ENCODE peak calls at places on chromosome 10, in eight cellular contexts. V, K, G, O, P, J, I and U are unnamed samples.

GRCh38 chr10:7359954-7360353 is 50.9 kb downstream of the SFMBT2 start:
- DNase-seq in V (no peak), K (no peak), G (no peak), O (no peak), P (no peak), J (no peak), I (no peak), U (no peak)

GRCh38 chr10:7435674-7436073 is 24.8 kb upstream of the SFMBT2 start:
- DNase-seq in V (no peak), K (no peak), G (no peak), O (no peak), P (no peak), J (no peak), I (no peak), U (no peak)

GRCh38 chr10:80204801-80205477 is 398 bp downstream of the ANXA11 start:
- DNase-seq in V (peak; percentile 37), K (peak; percentile 60), G (no peak), O (no peak), P (peak; percentile 71), J (peak; percentile 29), I (peak; percentile 21), U (no peak)

GRCh38 chr10:119030421-119031250 is 1.1 kb downstream of the NANOS1 start:
- DNase-seq in V (peak; percentile 52), K (peak; percentile 41), G (peak; percentile 46), O (peak; percentile 64), P (peak; percentile 80), J (peak; percentile 16), I (peak; percentile 51), U (peak; percentile 68)

GRCh38 chr10:102435529-102436233 is 3.3 kb upstream of the CUEDC2 start:
- DNase-seq in V (no peak), K (no peak), G (peak; percentile 51), O (no peak), P (no peak), J (no peak), I (no peak), U (no peak)

GRCh38 chr10:96830511-96831199 is 1.4 kb upstream of the LCOR start:
- DNase-seq in V (peak; percentile 55), K (peak; percentile 58), G (peak; percentile 74), O (peak; percentile 75), P (no peak), J (peak; percentile 73), I (peak; percentile 65), U (peak; percentile 78)

GRCh38 chr10:70982443-70982842 is 94.1 kb upstream of the PCBD1 start:
- DNase-seq in V (no peak), K (no peak), G (no peak), O (no peak), P (no peak), J (no peak), I (no peak), U (peak; percentile 26)

GRCh38 chr10:21507066-21507669 is 18.3 kb downstream of the SKIDA1 start:
- DNase-seq in V (no peak), K (no peak), G (peak; percentile 20), O (no peak), P (no peak), J (no peak), I (no peak), U (no peak)

GRCh38 chr10:114520453-114520852 is 116.2 kb upstream of the AFAP1L2 start:
- DNase-seq in V (peak; percentile 86), K (no peak), G (no peak), O (peak; percentile 73), P (no peak), J (no peak), I (peak; percentile 81), U (no peak)

GRCh38 chr10:102152545-102152890 is 329 bp downstream of the NOLC1 start:
- DNase-seq in V (peak; percentile 24), K (no peak), G (no peak), O (no peak), P (no peak), J (no peak), I (no peak), U (no peak)

DNA sequence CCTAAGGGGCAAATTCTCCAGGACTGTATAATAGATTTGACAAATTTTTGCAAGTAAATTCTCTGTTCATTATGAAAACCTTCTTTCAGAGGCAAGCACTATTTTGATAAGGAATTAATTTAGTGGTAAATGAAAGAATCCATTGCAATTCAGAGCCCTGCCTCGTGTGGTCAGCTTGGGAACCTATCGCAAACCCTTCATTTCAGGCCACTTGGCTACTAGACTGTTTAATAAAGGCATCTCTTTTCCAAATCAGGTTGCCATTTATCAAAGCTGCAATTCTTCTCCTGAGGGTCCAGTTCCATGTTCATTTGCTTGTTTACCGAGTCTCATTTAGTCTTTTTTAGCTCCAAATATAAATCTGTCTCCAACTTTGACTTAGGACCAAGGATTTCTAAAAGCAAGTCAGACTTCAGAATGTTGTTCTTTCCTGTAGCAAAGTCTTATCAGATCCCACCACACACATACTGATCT is 28.4 kb downstream of the PPP1R3C start:
- DNase-seq in V (peak; percentile 94), K (no peak), G (no peak), O (no peak), P (no peak), J (no peak), I (peak; percentile 95), U (no peak)
- TF ChIP-seq CTCF in V (peak; percentile 39), K (no peak), G (no peak), O (no peak), P (no peak), J (no peak), I (peak; percentile 26), U (no peak)

GRCh38 chr10:15897282-15897681 is 37.0 kb upstream of the MINDY3 start:
- DNase-seq in V (peak; percentile 44), K (no peak), G (no peak), O (no peak), P (no peak), J (no peak), I (peak; percentile 46), U (no peak)

GRCh38 chr10:15896654-15897053 is 36.3 kb upstream of the MINDY3 start:
- DNase-seq in V (no peak), K (no peak), G (no peak), O (no peak), P (no peak), J (no peak), I (no peak), U (no peak)

GRCh38 chr10:15901889-15902288 is 41.6 kb upstream of the MINDY3 start:
- DNase-seq in V (no peak), K (no peak), G (no peak), O (no peak), P (no peak), J (no peak), I (no peak), U (no peak)

DNA sequence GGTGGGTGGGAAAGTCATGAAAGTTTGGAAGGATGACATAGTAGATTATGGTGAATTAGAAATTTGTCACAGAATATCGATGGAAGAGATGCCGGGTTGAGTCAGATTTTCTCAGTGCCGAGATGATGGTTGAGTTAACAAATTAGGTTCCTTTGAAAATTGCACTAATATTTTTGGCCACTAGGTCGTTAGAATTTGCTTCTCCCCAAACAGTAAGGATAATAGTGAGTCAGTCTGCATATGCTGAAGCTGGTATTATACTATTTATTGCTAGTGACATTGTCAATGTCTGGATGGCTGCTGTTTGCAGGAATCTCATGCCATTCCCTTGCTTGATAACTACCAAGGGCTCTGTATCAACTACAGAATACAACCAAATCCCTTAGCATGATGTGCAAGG is 37.7 kb upstream of the MINDY3 start:
- DNase-seq in V (peak; percentile 5), K (no peak), G (no peak), O (no peak), P (no peak), J (no peak), I (peak; percentile 18), U (no peak)
- TF ChIP-seq CTCF in V (peak; percentile 38), K (no peak), G (no peak), O (peak; percentile 23), P (peak; percentile 4), J (peak; percentile 31), I (peak; percentile 20), U (peak; percentile 49)

GRCh38 chr10:123044391-123044790 is 35.6 kb downstream of the ACADSB start:
- DNase-seq in V (no peak), K (no peak), G (no peak), O (peak; percentile 29), P (no peak), J (no peak), I (peak; percentile 18), U (no peak)
- TF ChIP-seq CTCF in V (peak; percentile 18), K (no peak), G (no peak), O (peak; percentile 36), P (no peak), J (no peak), I (no peak), U (no peak)

GRCh38 chr10:73769396-73769795 is 12.5 kb upstream of the CHCHD1 start:
- DNase-seq in V (no peak), K (no peak), G (no peak), O (no peak), P (no peak), J (no peak), I (no peak), U (no peak)

GRCh38 chr10:73772280-73773151 is 9.3 kb upstream of the CHCHD1 start:
- DNase-seq in V (peak; percentile 84), K (peak; percentile 84), G (peak; percentile 87), O (peak; percentile 52), P (peak; percentile 90), J (peak; percentile 69), I (peak; percentile 80), U (peak; percentile 48)

GRCh38 chr10:73773152-73773879 is 8.5 kb upstream of the CHCHD1 start:
- DNase-seq in V (no peak), K (no peak), G (no peak), O (no peak), P (no peak), J (no peak), I (peak; percentile 9), U (no peak)

GRCh38 chr10:73771722-73772279 is 10.0 kb upstream of the CHCHD1 start:
- DNase-seq in V (no peak), K (peak; percentile 93), G (no peak), O (peak; percentile 48), P (peak; percentile 95), J (peak; percentile 75), I (peak; percentile 87), U (no peak)

DNA sequence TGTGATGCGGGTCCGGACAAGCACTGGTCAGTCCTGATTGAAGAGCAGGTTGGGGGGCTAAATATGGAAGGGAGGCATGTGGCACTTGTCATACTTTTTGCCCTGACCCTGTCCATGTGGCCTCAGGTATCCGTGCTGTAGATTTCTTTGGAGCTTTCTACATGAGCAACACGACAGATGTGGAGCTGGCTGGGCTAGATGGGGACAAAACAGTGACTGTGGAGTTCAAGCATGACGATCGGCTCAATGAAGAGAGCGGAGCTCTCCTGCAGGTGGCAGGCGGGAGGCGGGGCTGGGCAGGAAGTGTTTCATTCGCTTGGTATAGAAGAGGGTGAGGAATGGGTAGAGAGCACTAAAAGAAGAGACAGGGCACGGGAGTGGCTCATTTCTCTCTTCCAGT is 13.0 kb upstream of the CHCHD1 start:
- DNase-seq in V (no peak), K (no peak), G (no peak), O (no peak), P (no peak), J (peak; percentile 41), I (no peak), U (no peak)
- TF ChIP-seq CTCF in V (no peak), K (no peak), G (no peak), O (no peak), P (no peak), J (peak; percentile 50), I (no peak), U (peak; percentile 52)